ENCODE peak calls at places on chromosomes 5 and 9, in seven cellular contexts. One of them, this sample, is unnamed.

GRCh38 chr5:17151686-17152085 is 65.7 kb upstream of the BASP1 start:
- DNase-seq in HCEC 1CT: no peak
- DNase-seq in caudate nucleus: no peak
- DNase-seq in epithelial cell of esophagus: no peak
- DNase-seq in NCI-H187 treated with DMSO at 0.1 percent for 48 hours: no peak
- DNase-seq in T follicular helper cell: no peak
- DNase-seq in smooth muscle cell of the brain vasculature: no peak
- DNase-seq in this sample: no peak

GRCh38 chr5:128271859-128272446 is 188.4 kb downstream of the SLC12A2 start:
- DNase-seq in HCEC 1CT: peak
- DNase-seq in caudate nucleus: no peak
- DNase-seq in epithelial cell of esophagus: peak
- DNase-seq in NCI-H187 treated with DMSO at 0.1 percent for 48 hours: no peak
- DNase-seq in T follicular helper cell: no peak
- DNase-seq in smooth muscle cell of the brain vasculature: peak
- DNase-seq in this sample: peak

GRCh38 chr9:73761905-73762304 is 610.2 kb downstream of the ANXA1 start:
- DNase-seq in HCEC 1CT: no peak
- DNase-seq in caudate nucleus: no peak
- DNase-seq in epithelial cell of esophagus: no peak
- DNase-seq in NCI-H187 treated with DMSO at 0.1 percent for 48 hours: no peak
- DNase-seq in T follicular helper cell: no peak
- DNase-seq in smooth muscle cell of the brain vasculature: no peak
- DNase-seq in this sample: no peak

GRCh38 chr5:39424751-39425524 is at the start of gene DAB2:
- DNase-seq in HCEC 1CT: peak
- DNase-seq in caudate nucleus: peak
- DNase-seq in epithelial cell of esophagus: peak
- DNase-seq in NCI-H187 treated with DMSO at 0.1 percent for 48 hours: no peak
- DNase-seq in T follicular helper cell: no peak
- DNase-seq in smooth muscle cell of the brain vasculature: peak
- DNase-seq in this sample: no peak

GRCh38 chr9:81623778-81624177 is 65.6 kb downstream of the TLE1 start:
- DNase-seq in HCEC 1CT: no peak
- DNase-seq in caudate nucleus: no peak
- DNase-seq in epithelial cell of esophagus: no peak
- DNase-seq in NCI-H187 treated with DMSO at 0.1 percent for 48 hours: no peak
- DNase-seq in T follicular helper cell: no peak
- DNase-seq in smooth muscle cell of the brain vasculature: no peak
- DNase-seq in this sample: no peak

GRCh38 chr5:173866249-173867172 is 21.6 kb upstream of the CPEB4 start:
- DNase-seq in HCEC 1CT: no peak
- DNase-seq in caudate nucleus: peak
- DNase-seq in epithelial cell of esophagus: no peak
- DNase-seq in NCI-H187 treated with DMSO at 0.1 percent for 48 hours: no peak
- DNase-seq in T follicular helper cell: no peak
- DNase-seq in smooth muscle cell of the brain vasculature: no peak
- DNase-seq in this sample: no peak

GRCh38 chr9:137277329-137278041 is at the start of gene TOR4A:
- DNase-seq in HCEC 1CT: peak
- DNase-seq in caudate nucleus: no peak
- DNase-seq in epithelial cell of esophagus: peak
- DNase-seq in NCI-H187 treated with DMSO at 0.1 percent for 48 hours: no peak
- DNase-seq in T follicular helper cell: no peak
- DNase-seq in smooth muscle cell of the brain vasculature: no peak
- DNase-seq in this sample: no peak

GRCh38 chr9:22229069-22229468 is 217.6 kb upstream of the DMRTA1 start:
- DNase-seq in HCEC 1CT: no peak
- DNase-seq in caudate nucleus: no peak
- DNase-seq in epithelial cell of esophagus: no peak
- DNase-seq in NCI-H187 treated with DMSO at 0.1 percent for 48 hours: no peak
- DNase-seq in T follicular helper cell: no peak
- DNase-seq in smooth muscle cell of the brain vasculature: no peak
- DNase-seq in this sample: no peak

GRCh38 chr5:35316611-35317307 is 86.5 kb upstream of the PRLR start:
- DNase-seq in HCEC 1CT: no peak
- DNase-seq in caudate nucleus: no peak
- DNase-seq in epithelial cell of esophagus: peak
- DNase-seq in NCI-H187 treated with DMSO at 0.1 percent for 48 hours: no peak
- DNase-seq in T follicular helper cell: no peak
- DNase-seq in smooth muscle cell of the brain vasculature: no peak
- DNase-seq in this sample: no peak